ENCODE peak calls at places on chromosomes 5 and 9, in four cellular contexts. K, V, X and U are unnamed samples.

GRCh38 chr5:77333451-77334123 is 123.1 kb downstream of the PDE8B start:
- DNase-seq in K (no peak), V (no peak), X (no peak), U (no peak)

GRCh38 chr9:92191801-92192200 is 76.6 kb upstream of the SPTLC1 start:
- DNase-seq in K (no peak), V (peak), X (no peak), U (no peak)

GRCh38 chr9:93207860-93208734 is 24.2 kb downstream of the WNK2 start:
- DNase-seq in K (no peak), V (peak), X (no peak), U (no peak)

GRCh38 chr9:98457696-98458370 is 202.4 kb upstream of the TBC1D2 start:
- DNase-seq in K (no peak), V (peak), X (no peak), U (no peak)

GRCh38 chr5:77859306-77859705 is 83.2 kb upstream of the TBCA start:
- DNase-seq in K (no peak), V (peak), X (no peak), U (no peak)

GRCh38 chr9:111036946-111037743 is 1.1 kb downstream of the LPAR1 start:
- DNase-seq in K (no peak), V (peak), X (no peak), U (no peak)

GRCh38 chr5:158525663-158526062 is 574.1 kb downstream of the EBF1 start:
- DNase-seq in K (no peak), V (no peak), X (no peak), U (no peak)

GRCh38 chr9:136085815-136086212 is 9.3 kb downstream of the NACC2 start:
- DNase-seq in K (peak), V (no peak), X (peak), U (no peak)

GRCh38 chr9:86637515-86637914 is 283.3 kb upstream of the TUT7 start:
- DNase-seq in K (peak), V (peak), X (no peak), U (no peak)